ENCODE peak calls at places on chromosomes 1 and 21, in six cellular contexts. U is endothelial cell of umbilical vein, Y is IMR-90, X is psoas muscle, L is prostate gland, A is hepatocyte. D is an unnamed sample.

GRCh38 chr1:174469052-174469451 is 21.3 kb downstream of the GPR52 start:
- DNase-seq in U (no peak), X (no peak), L (no peak), Y (no peak), A (no peak), D (no peak)

GRCh38 chr1:102019530-102019929 is 22.8 kb upstream of the OLFM3 start:
- DNase-seq in L (no peak), Y (no peak), X (no peak), U (no peak), A (no peak), D (no peak)

GRCh38 chr1:237042892-237043576 is 1.1 kb downstream of the RYR2 start:
- DNase-seq in L (no peak), Y (no peak), U (no peak), X (no peak), A (peak; percentile 18), D (peak; percentile 68)

GRCh38 chr1:40248429-40248828 is 692 bp downstream of the TMCO2 start:
- DNase-seq in Y (peak; percentile 13), X (no peak), U (peak; percentile 82), L (no peak), A (no peak), D (no peak)

GRCh38 chr1:200351826-200352549 is 57.8 kb downstream of the ZNF281 start:
- DNase-seq in Y (peak; percentile 98), U (peak; percentile 56), X (no peak), A (peak; percentile 61), L (no peak), D (no peak)

GRCh38 chr1:94871031-94871430 is 50.9 kb downstream of the SLC44A3 start:
- DNase-seq in A (no peak), Y (peak; percentile 65), X (no peak), L (no peak), U (no peak), D (no peak)

GRCh38 chr1:55007626-55008025 is 8.9 kb downstream of the BSND start:
- DNase-seq in L (no peak), X (no peak), U (no peak), A (no peak), Y (peak; percentile 63), D (no peak)

GRCh38 chr1:94707321-94708298 is 112.5 kb upstream of the SLC44A3 start:
- DNase-seq in U (no peak), Y (peak; percentile 70), X (peak; percentile 64), A (no peak), L (peak; percentile 29), D (peak; percentile 28)

GRCh38 chr1:156676450-156676819 is 772 bp downstream of the NES start:
- DNase-seq in A (no peak), U (peak; percentile 38), X (no peak), Y (no peak), L (no peak), D (no peak)

GRCh38 chr1:185495017-185495416 is 178.0 kb upstream of the IVNS1ABP start:
- DNase-seq in U (peak; percentile 35), Y (no peak), L (no peak), X (no peak), A (no peak), D (no peak)

GRCh38 chr1:106879538-106879937 is 176.9 kb upstream of the PRMT6 start:
- DNase-seq in X (peak; percentile 58), Y (no peak), L (peak; percentile 10), U (no peak), A (peak; percentile 6), D (peak; percentile 56)

GRCh38 chr1:206785366-206785765 is 13.1 kb upstream of the IL10 start:
- DNase-seq in A (no peak), U (no peak), Y (no peak), X (no peak), L (no peak), D (no peak)

GRCh38 chr1:5579966-5580365 is 412.3 kb downstream of the NPHP4 start:
- DNase-seq in Y (no peak), X (no peak), A (no peak), L (peak; percentile 1), U (no peak), D (no peak)

GRCh38 chr1:17829579-17829978 is 74.4 kb downstream of the ACTL8 start:
- DNase-seq in A (no peak), Y (no peak), L (no peak), U (no peak), X (no peak), D (peak; percentile 57)

GRCh38 chr1:27555700-27556424 is 48.1 kb downstream of the AHDC1 start:
- DNase-seq in X (peak; percentile 74), Y (no peak), L (no peak), U (no peak), A (peak; percentile 56), D (peak; percentile 78)

GRCh38 chr1:173193639-173194038 is 13.5 kb downstream of the TNFSF4 start:
- DNase-seq in U (peak; percentile 83), A (no peak), X (no peak), L (no peak), Y (peak; percentile 47), D (no peak)

GRCh38 chr1:36093226-36093625 is 4.5 kb downstream of the ADPRS start:
- DNase-seq in X (no peak), A (no peak), U (no peak), Y (no peak), L (no peak), D (no peak)

GRCh38 chr1:173295995-173296394 is 88.9 kb upstream of the TNFSF4 start:
- DNase-seq in U (no peak), X (no peak), L (no peak), A (no peak), Y (peak; percentile 37), D (no peak)

GRCh38 chr1:184970691-184971161 is 3.6 kb downstream of the NIBAN1 start:
- DNase-seq in L (no peak), Y (peak; percentile 59), X (no peak), U (no peak), A (no peak), D (no peak)

GRCh38 chr21:14548751-14549150 is 2.6 kb upstream of the SAMSN1 start:
- DNase-seq in Y (no peak), U (no peak), X (no peak), L (no peak), A (no peak), D (no peak)
- H3K4me3 ChIP-seq in Y (no peak overlapping the region), U (no peak overlapping the region), X (no peak overlapping the region), L (no peak overlapping the region), A (no peak overlapping the region), D (no peak overlapping the region)

GRCh38 chr21:42981862-42982261 is 7.5 kb downstream of the PKNOX1 start:
- DNase-seq in A (no peak), U (no peak), X (no peak), L (no peak), Y (no peak), D (no peak)
- H3K27me3 ChIP-seq in A (no peaks in the 10 kb centered on the region), U (no peaks in the 10 kb centered on the region), X (no peaks in the 10 kb centered on the region), L (no peaks in the 10 kb centered on the region), Y (no peaks in the 10 kb centered on the region), D (no peaks in the 10 kb centered on the region)

GRCh38 chr21:44509539-44509938 is 30.5 kb downstream of the KRTAP10-1 start:
- DNase-seq in L (peak; percentile 85), Y (no peak), A (no peak), U (no peak), X (no peak), D (peak; percentile 82)
- TF ChIP-seq CTCF in L (no peak), Y (no peak), A (no peak), U (no peak), X (peak; percentile 30), D (peak; percentile 46)

DNA sequence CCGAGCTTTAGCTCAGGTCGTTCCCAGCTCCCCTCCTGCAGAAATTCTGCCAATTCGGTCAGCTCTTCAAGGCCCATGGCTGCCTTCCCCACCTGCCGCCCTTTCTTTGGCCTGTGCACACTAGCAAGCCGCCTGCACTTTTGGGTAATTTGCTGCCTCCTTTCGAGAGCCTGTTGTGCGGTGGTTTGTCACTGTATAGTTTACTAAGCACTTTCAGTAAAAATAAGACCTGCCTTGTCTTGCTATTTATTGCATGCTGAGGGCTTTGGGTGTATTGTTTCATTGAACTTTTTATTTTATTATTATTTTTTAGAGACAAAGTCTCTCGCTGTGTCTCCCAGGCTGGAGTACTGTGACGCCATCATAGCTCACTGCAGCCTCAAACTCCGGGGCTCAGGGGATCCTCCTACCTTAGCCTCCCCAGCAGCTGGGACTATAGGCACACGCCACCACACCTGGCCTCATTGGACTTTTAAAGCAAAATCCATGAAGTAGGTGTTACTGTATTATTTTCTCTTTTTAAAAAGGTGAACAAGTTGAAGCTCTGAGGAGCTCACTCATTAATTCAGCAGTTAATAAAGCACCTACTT is 1.1 kb upstream of the FABP3 start:
- DNase-seq in U (no peak), L (no peak), X (no peak), A (no peak), Y (no peak), D (no peak)
- H3K4me3 ChIP-seq in U (no peak overlapping the region), L (peak overlapping the region; percentile 30), X (peak overlapping the region; percentile 70), A (no peak overlapping the region), Y (no peak overlapping the region), D (peak overlapping the region; percentile 69)

DNA sequence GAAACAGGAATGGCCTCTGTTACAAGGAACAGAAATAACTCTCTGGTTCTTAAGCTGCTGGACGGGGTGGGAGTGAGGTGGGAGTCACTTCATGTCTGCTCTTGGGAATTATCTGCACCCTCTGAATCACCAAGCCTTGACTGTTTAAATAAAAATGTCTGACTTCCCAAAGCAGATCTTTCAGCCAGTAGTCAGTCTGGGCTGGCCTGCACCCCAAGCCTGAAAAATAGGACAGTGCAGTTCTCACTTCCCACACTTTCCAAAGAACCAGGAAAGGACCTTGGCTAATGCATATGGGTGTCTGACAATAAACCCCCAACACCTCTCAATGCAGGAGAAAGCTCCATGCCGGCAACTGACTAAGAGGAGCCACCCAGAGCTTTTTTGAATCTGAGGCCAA is 796 bp downstream of the S100A7 start:
- DNase-seq in L (no peak), Y (no peak), X (no peak), U (no peak), A (no peak), D (no peak)
- H3K27me3 ChIP-seq in L (no peaks in the 10 kb centered on the region), Y (peaks cover 12% of the 10 kb centered on the region), X (no peaks in the 10 kb centered on the region), U (peaks cover 2% of the 10 kb centered on the region), A (no peaks in the 10 kb centered on the region), D (no peaks in the 10 kb centered on the region)

DNA sequence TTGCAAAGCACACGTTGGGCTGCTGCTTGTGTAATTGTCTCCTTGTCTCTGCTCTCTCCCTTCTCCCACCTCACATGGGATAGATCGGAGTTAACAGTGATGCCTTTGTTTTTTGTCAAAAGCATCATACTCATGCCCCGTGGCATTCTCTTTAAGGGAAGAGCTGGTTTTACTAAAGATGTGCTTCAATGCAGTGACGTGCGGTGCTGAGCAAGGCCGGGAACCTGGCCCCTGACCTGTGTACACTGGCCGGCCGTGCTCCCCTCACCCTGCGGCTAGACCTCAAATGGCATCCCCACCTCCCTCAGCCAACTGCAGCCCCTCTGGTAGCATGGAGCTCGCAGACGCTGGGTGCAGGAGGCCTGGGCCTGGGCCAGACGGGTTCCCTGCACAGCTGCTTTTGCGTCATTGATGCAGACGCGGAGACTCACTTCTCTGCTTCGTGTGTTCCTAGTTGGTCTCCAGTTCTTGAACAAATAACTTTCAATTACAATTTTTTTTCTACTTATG is 19.9 kb downstream of the AGPAT3 start:
- DNase-seq in U (no peak), L (no peak), A (no peak), Y (no peak), X (peak; percentile 59), D (no peak)
- TF ChIP-seq CTCF in U (no peak), L (no peak), A (no peak), Y (no peak), X (no peak), D (no peak)

D was measured in heart right ventricle.